ENCODE peak calls at places on chromosomes 6 and 20, in four cellular contexts. F, A, J and B are unnamed samples. For H3K4me1, the result is how much of the 10 kb centered on the place peaks cover.

GRCh38 chr6:11323666-11324452 is 91.4 kb upstream of the NEDD9 start:
- DNase-seq in F (no peak), A (no peak), J (no peak), B (no peak)

GRCh38 chr6:132399376-132400074 is 1.8 kb downstream of the MOXD1 start:
- DNase-seq in F (no peak), A (no peak), J (no peak), B (peak)

GRCh38 chr6:136037246-136037884 is 185.9 kb downstream of the PDE7B start:
- DNase-seq in F (no peak), A (no peak), J (no peak), B (no peak)

GRCh38 chr6:145012039-145012662 is 723.2 kb downstream of the EPM2A start:
- DNase-seq in F (no peak), A (no peak), J (no peak), B (no peak)

GRCh38 chr6:98054453-98054852 is 771.4 kb upstream of the MMS22L start:
- DNase-seq in F (no peak), A (no peak), J (no peak), B (no peak)

GRCh38 chr6:15922510-15923307 is 206.2 kb upstream of the MYLIP start:
- DNase-seq in F (no peak), A (no peak), J (no peak), B (peak)

GRCh38 chr20:21706345-21707195 is 1.1 kb downstream of the PAX1 start:
- DNase-seq in F (peak), A (no peak), J (no peak), B (no peak)

GRCh38 chr6:63793727-63794126 is 158.1 kb downstream of the PHF3 start:
- DNase-seq in F (no peak), A (no peak), J (no peak), B (no peak)

GRCh38 chr6:163298079-163298807 is 116.3 kb upstream of the QKI start:
- DNase-seq in F (no peak), A (no peak), J (no peak), B (no peak)

GRCh38 chr6:142322504-142323198 is 20.8 kb downstream of the ADGRG6 start:
- DNase-seq in F (no peak), A (no peak), J (no peak), B (no peak)

GRCh38 chr20:52191132-52191435 is 495 bp downstream of the ZFP64 start:
- DNase-seq in F (no peak), A (peak), J (no peak), B (peak)

GRCh38 chr6:154432533-154433476 is 76.2 kb upstream of the IPCEF1 start:
- DNase-seq in F (no peak), A (no peak), J (no peak), B (peak)

GRCh38 chr20:22490287-22491187 is 93.8 kb downstream of the FOXA2 start:
- DNase-seq in F (peak), A (no peak), J (no peak), B (peak)

GRCh38 chr6:45566882-45567281 is 189.1 kb upstream of the SUPT3H start:
- DNase-seq in F (peak), A (peak), J (no peak), B (peak)

GRCh38 chr6:24858154-24858801 is 59.6 kb upstream of the ARMH2 start:
- DNase-seq in F (no peak), A (no peak), J (no peak), B (peak)

GRCh38 chr6:1614767-1615650 is 5.3 kb downstream of the FOXC1 start:
- DNase-seq in F (peak), A (no peak), J (peak), B (no peak)

GRCh38 chr20:38115205-38115604 is 49.9 kb downstream of the TGM2 start:
- DNase-seq in F (no peak), A (no peak), J (no peak), B (no peak)

GRCh38 chr6:138818496-138819194 is 22.8 kb downstream of the ECT2L start:
- DNase-seq in F (no peak), A (no peak), J (no peak), B (no peak)

GRCh38 chr6:157479464-157480303 is 98.7 kb downstream of the ZDHHC14 start:
- DNase-seq in F (no peak), A (no peak), J (no peak), B (no peak)

GRCh38 chr6:56406276-56407269 is 159.2 kb upstream of the COL21A1 start:
- DNase-seq in F (no peak), A (no peak), J (no peak), B (no peak)

GRCh38 chr20:1323256-1323655 is 5.7 kb downstream of the SDCBP2 start:
- DNase-seq in F (no peak), A (no peak), J (no peak), B (no peak)
- H3K4me1 ChIP-seq in F (under half), A (under half), J (under half), B (under half)

DNA sequence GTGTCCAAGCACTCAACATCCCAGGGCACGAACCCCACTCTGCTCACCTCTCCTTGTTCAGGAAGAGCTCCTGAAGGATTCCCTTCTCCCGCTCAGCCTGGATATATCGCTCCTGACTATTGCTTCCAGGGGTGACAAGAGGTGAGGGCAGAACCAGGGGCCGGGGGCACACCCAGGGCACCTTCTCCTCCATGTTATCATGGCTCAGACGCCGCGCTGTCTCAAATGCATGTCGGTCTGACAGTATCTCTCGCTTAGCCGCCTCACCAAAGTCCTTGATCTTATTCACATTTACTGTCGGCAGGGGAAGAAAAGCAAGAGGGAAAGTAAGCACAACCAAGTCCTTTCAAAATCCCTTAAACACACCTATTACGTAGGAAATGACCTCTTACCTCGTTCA is 13.1 kb downstream of the PPP1R10 start:
- DNase-seq in F (no peak), A (no peak), J (no peak), B (no peak)
- H3K9ac ChIP-seq in F (no peak), A (no peak), J (no peak), B (no peak)

GRCh38 chr6:42400886-42401604 is 50.7 kb downstream of the TRERF1 start:
- DNase-seq in F (no peak), A (no peak), J (no peak), B (no peak)
- H3K4me1 ChIP-seq in F (under half), A (under half), J (under half), B (under half)

GRCh38 chr6:32562931-32563330 is 26.7 kb downstream of the HLA-DRB1 start:
- DNase-seq in F (no peak), A (no peak), J (no peak), B (no peak)

GRCh38 chr6:32568561-32568960 is 21.1 kb downstream of the HLA-DRB1 start:
- DNase-seq in F (no peak), A (no peak), J (no peak), B (no peak)

GRCh38 chr6:32565511-32565910 is 24.1 kb downstream of the HLA-DRB1 start:
- DNase-seq in F (no peak), A (no peak), J (no peak), B (no peak)

GRCh38 chr6:32570363-32570905 is 19.2 kb downstream of the HLA-DRB1 start:
- DNase-seq in F (no peak), A (no peak), J (no peak), B (no peak)

GRCh38 chr6:32566957-32567356 is 22.7 kb downstream of the HLA-DRB1 start:
- DNase-seq in F (no peak), A (no peak), J (no peak), B (no peak)
- H3K9ac ChIP-seq in F (no peak), A (no peak), J (no peak), B (no peak)

DNA sequence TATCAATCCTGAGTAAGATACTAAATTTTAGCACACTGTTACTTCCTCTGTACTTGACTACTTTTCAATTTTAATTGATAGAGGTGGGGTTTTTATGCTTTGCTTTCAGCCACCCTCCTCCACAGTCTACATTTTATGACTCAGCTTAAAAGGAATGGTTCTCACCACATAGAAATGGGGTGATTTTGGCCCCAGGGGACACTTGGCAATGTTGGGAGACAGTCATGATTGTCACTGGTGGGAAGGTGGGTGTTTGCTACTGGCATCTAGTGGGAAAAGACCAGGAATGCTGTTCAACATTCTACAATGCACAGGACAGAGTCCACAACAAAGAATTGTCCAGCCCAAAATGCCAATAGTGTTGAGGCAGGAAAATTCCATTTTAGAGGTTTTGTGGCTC is 71.3 kb downstream of the PCSK2 start:
- DNase-seq in F (no peak), A (no peak), J (no peak), B (no peak)
- H3K4me1 ChIP-seq in F (under half), A (under half), J (under half), B (under half)

GRCh38 chr20:44517454-44517853 is 4.4 kb downstream of the SERINC3 start:
- DNase-seq in F (no peak), A (no peak), J (no peak), B (no peak)

GRCh38 chr20:44521484-44522481 is at the start of gene SERINC3:
- DNase-seq in F (peak), A (peak), J (peak), B (peak)

GRCh38 chr20:44513871-44514270 is 8.0 kb downstream of the SERINC3 start:
- DNase-seq in F (no peak), A (no peak), J (no peak), B (no peak)

GRCh38 chr20:44516491-44516890 is 5.4 kb downstream of the SERINC3 start:
- DNase-seq in F (peak), A (no peak), J (no peak), B (no peak)
- H3K9ac ChIP-seq in F (no peak), A (no peak), J (no peak), B (no peak)

DNA sequence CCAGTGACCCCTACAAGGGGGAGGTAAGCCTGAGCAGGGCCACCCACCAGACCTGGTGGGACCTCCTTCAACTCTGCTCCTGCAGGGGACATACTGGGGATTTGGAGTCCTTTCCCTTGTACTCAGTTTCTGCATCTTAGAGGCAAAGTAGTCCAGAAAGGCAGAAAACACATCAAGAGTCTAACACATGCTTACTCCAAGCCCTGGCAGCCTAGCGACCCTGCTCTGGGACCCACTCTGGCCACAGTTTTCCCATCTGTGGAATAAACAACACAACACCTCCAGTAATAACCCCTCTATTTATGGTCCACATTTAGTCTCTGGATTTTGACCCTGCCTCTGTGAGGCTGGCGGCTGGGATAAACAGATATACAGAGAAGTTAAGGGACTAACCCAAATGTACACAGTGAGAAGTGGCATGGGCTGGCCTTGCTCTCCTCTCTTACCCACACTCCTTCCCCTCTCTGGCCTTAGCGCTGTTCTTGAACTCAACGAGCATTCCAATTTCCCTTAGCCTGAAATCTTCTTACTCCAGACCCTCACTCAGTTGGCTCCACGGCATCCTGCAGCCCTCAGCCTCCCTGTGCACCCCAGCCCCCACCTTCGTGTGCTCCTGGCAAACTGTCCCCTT is 16.1 kb upstream of the TLDC2 start:
- DNase-seq in F (no peak), A (no peak), J (no peak), B (peak)
- H3K4me1 ChIP-seq in F (under half), A (under half), J (half or more), B (under half)

GRCh38 chr6:150072201-150072600 is 3.3 kb upstream of the ULBP3 start:
- DNase-seq in F (no peak), A (no peak), J (no peak), B (no peak)

GRCh38 chr6:150070236-150070860 is 1.4 kb upstream of the ULBP3 start:
- DNase-seq in F (no peak), A (no peak), J (no peak), B (no peak)

GRCh38 chr6:150068173-150068785 is 642 bp downstream of the ULBP3 start:
- DNase-seq in F (no peak), A (no peak), J (no peak), B (peak)

GRCh38 chr6:150068786-150069648 is at the start of gene ULBP3:
- DNase-seq in F (peak), A (peak), J (peak), B (peak)

DNA sequence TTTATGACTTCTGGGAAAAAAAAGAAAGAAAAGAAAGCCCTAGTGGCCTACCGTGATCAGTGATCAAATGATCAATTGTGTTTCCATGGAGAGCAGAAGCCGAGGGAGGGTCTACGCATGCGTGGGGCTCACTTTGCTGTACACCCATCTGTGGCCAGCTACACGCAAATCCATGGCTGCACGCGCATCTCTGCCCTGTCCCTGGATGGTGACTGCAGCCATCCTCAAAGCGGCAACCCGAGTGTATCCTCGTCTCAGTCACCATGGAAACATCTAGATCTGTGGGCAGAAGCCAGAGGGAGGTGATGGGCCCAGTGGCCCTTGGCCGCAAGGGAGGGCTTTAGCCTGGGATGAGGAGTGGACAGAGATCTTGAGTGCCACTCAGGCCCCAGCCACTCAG is 786 bp upstream of the ULBP3 start:
- DNase-seq in F (peak), A (no peak), J (no peak), B (peak)
- H3K9ac ChIP-seq in F (no peak), A (no peak), J (no peak), B (no peak)

GRCh38 chr6:146133866-146134265 is 105.0 kb downstream of the GRM1 start:
- DNase-seq in F (no peak), A (no peak), J (no peak), B (no peak)
- H3K4me1 ChIP-seq in F (under half), A (under half), J (under half), B (under half)